ENCODE peak calls at places on chromosomes 5 and 9, in five cellular contexts. A, G, U, W and D are unnamed samples.

GRCh38 chr5:55994502-55994997 is at the start of gene IL6ST:
- DNase-seq in W (no peak), G (peak), A (peak), U (no peak), D (peak)

GRCh38 chr9:131732061-131732526 is 7.8 kb downstream of the RAPGEF1 start:
- DNase-seq in A (peak), G (peak), U (no peak), W (no peak), D (peak)

GRCh38 chr9:21155501-21155900 is 11.0 kb downstream of the IFNA21 start:
- DNase-seq in W (no peak), G (no peak), A (no peak), U (no peak), D (peak)

GRCh38 chr5:137286025-137286610 is 213.0 kb downstream of the SPOCK1 start:
- DNase-seq in U (no peak), G (peak), A (peak), W (no peak), D (peak)

GRCh38 chr9:114613087-114613486 is 2.0 kb downstream of the TMEM268 start:
- DNase-seq in U (no peak), G (no peak), W (no peak), A (no peak), D (no peak)

GRCh38 chr5:76555114-76555513 is 68.1 kb downstream of the F2RL2 start:
- DNase-seq in W (no peak), A (no peak), U (no peak), G (no peak), D (no peak)

GRCh38 chr9:110115868-110116542 is 92.0 kb downstream of the C9orf152 start:
- DNase-seq in U (no peak), G (no peak), W (no peak), A (peak), D (peak)

GRCh38 chr5:61254969-61255555 is 77.0 kb upstream of the ZSWIM6 start:
- DNase-seq in A (no peak), W (no peak), G (no peak), U (no peak), D (no peak)

GRCh38 chr5:67301285-67301904 is 104.8 kb upstream of the CD180 start:
- DNase-seq in U (no peak), A (peak), G (peak), W (no peak), D (peak)

GRCh38 chr5:103894882-103895281 is 332.3 kb upstream of the NUDT12 start:
- DNase-seq in A (peak), W (peak), U (no peak), G (no peak), D (no peak)
- H3K4me3 ChIP-seq in A (no peak), W (no peak), U (no peak), G (no peak), D (no peak)

GRCh38 chr5:72511371-72512178 is 4.4 kb upstream of the ZNF366 start:
- DNase-seq in U (no peak), A (peak), G (peak), W (no peak), D (peak)
- H2AFZ ChIP-seq in U (no peak), A (no peak), G (peak), W (no peak), D (peak)

DNA sequence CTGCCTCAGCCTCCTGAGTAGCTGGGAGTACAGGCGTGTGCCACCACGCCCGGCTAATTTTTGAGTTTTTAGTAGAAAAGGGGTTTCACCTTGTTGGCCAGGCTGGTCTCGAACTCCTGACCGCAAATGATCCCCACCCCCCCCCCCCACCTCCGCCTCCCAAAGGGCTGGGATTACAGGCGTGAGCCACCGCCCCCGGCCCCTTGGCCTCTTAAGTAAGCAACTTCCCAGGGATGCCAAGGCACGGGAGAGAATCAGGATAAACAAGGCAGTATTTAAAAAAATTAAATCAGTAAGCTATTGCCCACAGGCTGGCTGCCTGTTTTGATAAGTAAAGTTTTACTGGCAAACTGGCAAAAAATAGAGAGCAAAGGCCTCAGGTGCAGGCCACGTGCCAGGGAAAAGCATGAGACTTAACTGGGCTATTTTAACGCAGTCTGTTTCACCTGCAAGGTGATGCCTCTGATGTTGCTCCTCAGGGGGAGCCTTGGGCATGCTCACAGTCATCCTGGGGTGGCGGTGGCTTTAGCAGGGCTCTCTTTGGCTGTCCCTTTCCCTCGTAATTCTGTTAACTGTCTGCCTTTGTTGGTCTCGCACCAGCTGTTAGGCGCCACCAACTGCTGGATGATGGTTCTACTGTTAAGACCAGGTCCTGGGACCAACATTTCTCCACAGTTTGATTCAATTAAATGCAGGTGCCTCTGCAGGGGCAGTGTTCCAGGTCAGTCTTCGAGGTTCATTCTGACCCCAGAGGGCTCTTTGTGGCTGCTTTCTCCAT is 19.4 kb upstream of the RNF130 start:
- DNase-seq in G (no peak), A (peak), W (peak), U (peak), D (peak)
- H3K4me3 ChIP-seq in G (peak), A (peak), W (peak), U (peak), D (peak)

GRCh38 chr9:95511952-95512750 is 4.6 kb downstream of the PTCH1 start:
- DNase-seq in G (no peak), A (no peak), W (peak), U (no peak), D (peak)

GRCh38 chr9:95511232-95511951 is 5.4 kb downstream of the PTCH1 start:
- DNase-seq in U (no peak), W (peak), G (peak), A (no peak), D (peak)

GRCh38 chr9:95514402-95514801 is 2.4 kb downstream of the PTCH1 start:
- DNase-seq in U (no peak), A (no peak), G (no peak), W (no peak), D (no peak)

GRCh38 chr9:95513722-95514121 is 3.0 kb downstream of the PTCH1 start:
- DNase-seq in U (no peak), G (no peak), W (peak), A (no peak), D (no peak)

DNA sequence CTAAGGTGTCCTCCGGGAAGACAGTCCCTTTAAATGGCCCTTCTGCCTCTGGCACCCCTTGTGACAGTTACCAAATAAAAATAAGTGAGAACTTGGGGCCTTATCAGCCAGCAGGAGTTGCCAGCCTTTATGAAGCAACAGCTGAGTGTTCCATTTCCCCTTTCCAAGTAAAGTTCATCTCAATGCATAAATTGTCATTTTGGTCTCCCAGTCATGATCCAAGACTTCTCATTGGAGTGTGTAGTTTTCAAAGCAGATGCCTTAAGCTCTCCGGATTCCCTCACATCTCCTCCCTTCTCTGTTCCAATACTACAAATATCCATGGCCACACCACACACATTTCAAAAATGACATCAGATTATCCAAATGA is 4.0 kb downstream of the PTCH1 start:
- DNase-seq in W (no peak), A (no peak), G (no peak), U (no peak), D (no peak)
- H2AFZ ChIP-seq in W (no peak), A (no peak), G (peak), U (no peak), D (no peak)